ENCODE peak calls at places on chromosomes 12 and 14, in four cellular contexts. U is dorsolateral prefrontal cortex, H is fibroblast of lung, S is sigmoid colon. X is an unnamed sample.

GRCh38 chr12:123067654-123068053 is 83.2 kb downstream of the PITPNM2 start:
- DNase-seq in S (no peak), U (peak; percentile 55), H (no peak), X (no peak)

GRCh38 chr12:77569876-77570275 is 260.8 kb upstream of the NAV3 start:
- DNase-seq in S (no peak), U (no peak), H (no peak), X (no peak)

GRCh38 chr14:103994535-103995184 is 52.3 kb upstream of the RD3L start:
- DNase-seq in U (no peak), S (no peak), H (peak; percentile 10), X (no peak)

GRCh38 chr14:23942587-23942986 is 11.0 kb upstream of the DHRS4 start:
- DNase-seq in S (no peak), U (no peak), H (no peak), X (no peak)

GRCh38 chr12:33795536-33795935 is 226.8 kb upstream of the ALG10 start:
- DNase-seq in H (peak; percentile 23), S (no peak), U (no peak), X (no peak)

GRCh38 chr12:49233842-49234526 is 30.9 kb upstream of the TUBA1C start:
- DNase-seq in H (peak; percentile 94), U (peak; percentile 75), S (peak; percentile 79), X (peak; percentile 71)

GRCh38 chr12:16449459-16449858 is 102.0 kb downstream of the MGST1 start:
- DNase-seq in S (no peak), U (no peak), H (no peak), X (no peak)

GRCh38 chr12:106769546-106769945 is 4.9 kb upstream of the RIC8B start:
- DNase-seq in S (no peak), H (peak; percentile 35), U (no peak), X (no peak)

GRCh38 chr12:127823801-127824200 is 443.2 kb upstream of the TMEM132C start:
- DNase-seq in S (no peak), H (no peak), U (no peak), X (no peak)

GRCh38 chr14:23629204-23629603 is 7.0 kb upstream of the DHRS2 start:
- DNase-seq in S (no peak), U (no peak), H (no peak), X (no peak)

GRCh38 chr12:103833095-103833777 is 7.8 kb downstream of the NT5DC3 start:
- DNase-seq in H (peak; percentile 36), U (no peak), S (no peak), X (no peak)

GRCh38 chr14:50035214-50035613 is 81.2 kb downstream of the VCPKMT start:
- DNase-seq in U (no peak), S (no peak), H (no peak), X (no peak)

GRCh38 chr12:51913071-51914033 is 6.0 kb downstream of the ACVRL1 start:
- DNase-seq in U (no peak), H (no peak), S (peak; percentile 64), X (no peak)

GRCh38 chr12:110906985-110907384 is 13.4 kb downstream of the MYL2 start:
- DNase-seq in U (no peak), S (no peak), H (peak; percentile 87), X (no peak)

GRCh38 chr12:95574799-95575452 is 23.6 kb upstream of the USP44 start:
- DNase-seq in U (no peak), S (no peak), H (peak; percentile 32), X (no peak)

GRCh38 chr12:30025317-30025716 is 241.6 kb upstream of the TMTC1 start:
- DNase-seq in U (no peak), S (no peak), H (no peak), X (no peak)

GRCh38 chr12:56839489-56840442 is 76.6 kb downstream of the HSD17B6 start:
- DNase-seq in S (no peak), U (peak; percentile 8), H (peak; percentile 11), X (peak; percentile 16)

GRCh38 chr12:117210266-117210918 is 20.1 kb upstream of the FBXO21 start:
- DNase-seq in S (no peak), U (no peak), H (no peak), X (no peak)

GRCh38 chr12:127191124-127191523 is 1075.8 kb upstream of the TMEM132C start:
- DNase-seq in H (peak; percentile 85), S (no peak), U (no peak), X (no peak)

DNA sequence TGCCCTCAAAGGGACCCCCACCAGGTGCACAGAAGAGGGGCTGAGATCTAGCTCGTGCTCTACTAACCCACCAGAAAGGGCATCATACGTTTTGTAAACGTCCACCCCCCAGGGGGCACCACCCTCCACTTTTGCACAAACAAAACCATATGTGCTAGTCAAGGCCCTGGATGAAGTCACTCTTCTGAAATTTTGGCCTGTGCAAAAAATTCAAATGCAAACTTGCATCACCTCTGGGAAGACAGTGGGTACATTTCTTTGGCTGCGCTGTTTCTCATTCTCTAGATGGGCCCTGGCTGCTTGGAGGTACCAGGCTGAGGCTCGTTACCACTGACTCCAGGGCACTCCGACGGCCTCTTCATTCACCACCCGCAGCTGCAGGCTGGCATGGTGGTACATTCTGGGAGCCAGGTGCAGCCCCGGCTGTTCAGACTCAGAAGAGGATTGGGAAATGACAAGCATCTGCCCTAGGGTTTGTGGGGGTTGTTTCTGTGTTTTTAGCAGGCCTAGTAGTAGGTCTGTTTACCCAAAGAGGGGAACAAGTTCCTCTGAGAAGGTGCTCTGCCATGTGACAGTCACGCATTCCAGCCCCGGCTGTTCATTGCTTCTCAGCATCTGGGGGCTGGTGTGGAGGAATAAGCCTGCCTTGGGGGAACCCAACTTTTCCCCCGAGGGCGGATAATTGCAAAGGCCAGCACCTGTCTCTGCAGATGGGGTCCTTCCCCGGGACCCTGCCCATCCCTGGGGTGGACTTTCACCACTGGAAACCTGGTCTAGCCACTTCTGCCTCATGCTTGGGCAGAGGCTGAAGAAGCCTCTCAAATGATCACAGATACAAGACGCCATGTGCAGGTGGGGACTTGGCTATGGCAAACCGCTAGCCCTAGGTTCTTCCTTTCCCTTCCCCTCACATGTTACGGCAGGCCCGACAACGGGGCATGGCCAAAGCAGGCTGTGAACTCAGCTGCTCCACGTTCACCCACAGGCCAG is 147.6 kb downstream of the DPF3 start:
- DNase-seq in U (no peak), H (peak; percentile 87), S (no peak), X (no peak)
- H3K27ac ChIP-seq in U (no peak overlapping the region), H (peak overlapping the region; percentile 86), S (peak overlapping the region; percentile 21), X (peak overlapping the region; percentile 53)

GRCh38 chr12:53066594-53066978 is 12.6 kb downstream of the SPRYD3 start:
- DNase-seq in U (no peak), H (no peak), S (peak; percentile 67), X (no peak)

GRCh38 chr12:53067074-53067992 is 11.9 kb downstream of the SPRYD3 start:
- DNase-seq in S (peak; percentile 51), H (no peak), U (no peak), X (no peak)

GRCh38 chr12:53065470-53065869 is 13.7 kb downstream of the SPRYD3 start:
- DNase-seq in U (no peak), H (no peak), S (peak; percentile 71), X (no peak)

GRCh38 chr12:53064613-53065415 is 14.4 kb downstream of the SPRYD3 start:
- DNase-seq in H (no peak), S (peak; percentile 68), U (no peak), X (no peak)

GRCh38 chr12:53065975-53066593 is 13.1 kb downstream of the SPRYD3 start:
- DNase-seq in H (peak; percentile 67), U (peak; percentile 74), S (peak; percentile 95), X (peak; percentile 79)
- H3K27ac ChIP-seq in H (peak overlapping the region; percentile 69), U (peak overlapping the region; percentile 82), S (peak overlapping the region; percentile 83), X (peak overlapping the region; percentile 44)

GRCh38 chr12:122004633-122005071 is 17.0 kb upstream of the BCL7A start:
- DNase-seq in S (no peak), U (no peak), H (peak; percentile 29), X (no peak)
- H3K27ac ChIP-seq in S (no peak overlapping the region), U (peak overlapping the region; percentile 70), H (peak overlapping the region; percentile 54), X (no peak overlapping the region)

DNA sequence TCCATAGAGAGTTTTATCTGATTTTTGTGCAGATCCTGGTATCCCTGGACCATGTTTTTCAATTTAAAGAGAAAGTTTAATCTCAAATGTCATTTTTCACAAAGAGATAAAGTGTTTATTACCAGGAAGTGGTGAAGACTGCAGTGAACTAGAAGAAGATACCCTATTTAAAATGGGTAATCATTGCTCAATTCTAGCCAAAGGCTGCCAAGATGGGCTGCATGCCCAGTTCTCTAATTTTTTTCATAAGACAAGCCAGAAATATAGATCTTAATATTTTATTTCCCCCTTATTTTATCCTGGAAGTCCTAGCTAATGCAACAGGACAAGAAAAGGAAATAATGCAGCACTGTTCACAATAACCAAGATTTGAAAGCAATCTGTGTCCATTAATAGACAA is 343.5 kb downstream of the PCNX1 start:
- DNase-seq in H (no peak), U (no peak), S (no peak), X (no peak)
- H3K27ac ChIP-seq in H (no peak overlapping the region), U (no peak overlapping the region), S (no peak overlapping the region), X (no peak overlapping the region)

DNA sequence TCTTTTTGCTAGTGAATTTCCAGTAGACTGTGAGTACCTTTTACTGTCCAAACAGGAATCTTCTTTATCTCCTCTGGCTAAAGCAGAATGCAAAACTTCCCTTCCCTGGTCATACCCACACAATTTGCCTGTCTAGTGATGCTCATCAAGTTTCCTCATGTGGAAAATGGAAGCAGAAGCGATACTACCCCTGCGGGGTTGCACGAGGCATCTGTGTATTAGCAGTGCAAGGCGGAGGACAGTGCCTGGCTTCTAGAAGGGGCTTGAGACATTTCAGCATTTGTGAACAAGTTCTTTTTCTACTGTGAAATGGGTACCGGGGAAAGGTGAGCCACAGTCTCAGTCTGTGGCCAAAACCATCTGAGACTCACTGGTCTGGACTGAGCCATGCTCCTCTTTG is 340.9 kb downstream of the AACS start:
- DNase-seq in U (no peak), H (no peak), S (no peak), X (no peak)
- H3K27ac ChIP-seq in U (no peak overlapping the region), H (no peak overlapping the region), S (no peak overlapping the region), X (no peak overlapping the region)

GRCh38 chr14:68470361-68470760 is 322.5 kb downstream of the ZFP36L1 start:
- DNase-seq in U (no peak), S (no peak), H (no peak), X (no peak)
- H3K27ac ChIP-seq in U (no peak overlapping the region), S (no peak overlapping the region), H (no peak overlapping the region), X (no peak overlapping the region)

GRCh38 chr12:109820921-109821381 is 12.2 kb downstream of the TRPV4 start:
- DNase-seq in U (peak; percentile 80), H (no peak), S (no peak), X (no peak)

GRCh38 chr12:109816870-109817269 is 16.3 kb downstream of the TRPV4 start:
- DNase-seq in U (no peak), S (no peak), H (no peak), X (no peak)

GRCh38 chr12:109817627-109818231 is 15.5 kb downstream of the TRPV4 start:
- DNase-seq in H (no peak), S (no peak), U (no peak), X (no peak)

GRCh38 chr12:109818253-109818652 is 14.9 kb downstream of the TRPV4 start:
- DNase-seq in U (no peak), H (no peak), S (no peak), X (no peak)

GRCh38 chr12:109818900-109819500 is 14.2 kb downstream of the TRPV4 start:
- DNase-seq in S (no peak), H (peak; percentile 20), U (no peak), X (no peak)
- H3K27ac ChIP-seq in S (no peak overlapping the region), H (no peak overlapping the region), U (no peak overlapping the region), X (no peak overlapping the region)

GRCh38 chr14:77613207-77613606 is 3.2 kb downstream of the SPTLC2 start:
- DNase-seq in S (no peak), H (peak; percentile 44), U (no peak), X (no peak)
- H3K27ac ChIP-seq in S (no peak overlapping the region), H (no peak overlapping the region), U (no peak overlapping the region), X (peak overlapping the region; percentile 3)